ENCODE peak calls at places on chromosomes 13 and 19, in seven cellular contexts. N is A673, S is adrenal gland, H is colonic mucosa, L is fibroblast of lung, Q is body of pancreas, F is PC-9. M is an unnamed sample. For H3K4me1, the result is how much of the 10 kb centered on the place peaks cover.

GRCh38 chr13:73230714-73231113 is 171.9 kb downstream of the KLF5 start:
- DNase-seq in N (no peak), S (no peak), H (no peak), L (no peak), Q (no peak), F (no peak), M (no peak)

GRCh38 chr19:29843180-29844051 is 31.6 kb downstream of the CCNE1 start:
- DNase-seq in N (no peak), S (peak), H (peak), L (no peak), Q (no peak), F (no peak), M (no peak)

GRCh38 chr13:79631260-79631659 is 150.3 kb downstream of the NDFIP2 start:
- DNase-seq in N (peak), S (peak), H (no peak), L (peak), Q (no peak), F (peak), M (no peak)

GRCh38 chr19:55146078-55146647 is 2.8 kb downstream of the TNNT1 start:
- DNase-seq in N (peak), S (no peak), H (peak), L (no peak), Q (no peak), F (peak), M (no peak)

GRCh38 chr19:13622727-13623126 is 116.4 kb upstream of the CACNA1A start:
- DNase-seq in N (no peak), S (no peak), H (no peak), L (no peak), Q (no peak), F (no peak), M (no peak)

GRCh38 chr13:41848435-41849255 is 112.3 kb downstream of the VWA8 start:
- DNase-seq in N (no peak), S (no peak), H (no peak), L (peak), Q (no peak), F (no peak), M (no peak)

GRCh38 chr13:42424182-42424581 is 149.8 kb upstream of the TNFSF11 start:
- DNase-seq in N (no peak), S (no peak), H (no peak), L (no peak), Q (no peak), F (no peak), M (no peak)

GRCh38 chr13:99979453-99980200 is 2.0 kb upstream of the ZIC2 start:
- DNase-seq in N (peak), S (no peak), H (peak), L (no peak), Q (no peak), F (peak), M (no peak)

GRCh38 chr19:54478677-54479266 is 5.7 kb upstream of the CDC42EP5 start:
- DNase-seq in N (peak), S (no peak), H (no peak), L (peak), Q (peak), F (peak), M (no peak)

GRCh38 chr13:65855276-65855675 is 1374.9 kb downstream of the PCDH9 start:
- DNase-seq in N (no peak), S (no peak), H (no peak), L (no peak), Q (no peak), F (no peak), M (no peak)

GRCh38 chr13:51645154-51645650 is 60.9 kb downstream of the WDFY2 start:
- DNase-seq in N (peak), S (no peak), H (no peak), L (peak), Q (no peak), F (peak), M (peak)

GRCh38 chr13:100547805-100548204 is 40.8 kb downstream of the GGACT start:
- DNase-seq in N (no peak), S (no peak), H (no peak), L (no peak), Q (peak), F (no peak), M (no peak)

GRCh38 chr13:45512148-45512498 is 47.4 kb downstream of the COG3 start:
- DNase-seq in N (no peak), S (no peak), H (no peak), L (peak), Q (no peak), F (no peak), M (no peak)

GRCh38 chr19:16266586-16266942 is 58.1 kb upstream of the KLF2 start:
- DNase-seq in N (no peak), S (no peak), H (no peak), L (no peak), Q (no peak), F (no peak), M (no peak)

GRCh38 chr19:49210901-49211451 is 53.4 kb downstream of the TRPM4 start:
- DNase-seq in N (no peak), S (no peak), H (no peak), L (no peak), Q (no peak), F (no peak), M (no peak)

GRCh38 chr13:45385320-45385719 is 32.9 kb downstream of the SLC25A30 start:
- DNase-seq in N (no peak), S (no peak), H (no peak), L (no peak), Q (no peak), F (no peak), M (no peak)

GRCh38 chr13:65504213-65504612 is 1725.9 kb downstream of the PCDH9 start:
- DNase-seq in N (no peak), S (no peak), H (no peak), L (no peak), Q (no peak), F (no peak), M (no peak)

GRCh38 chr13:71867101-71867814 is at the start of gene DACH1:
- DNase-seq in N (peak), S (peak), H (peak), L (peak), Q (peak), F (no peak), M (peak)

GRCh38 chr19:11626252-11626651 is 29.0 kb downstream of the ZNF627 start:
- DNase-seq in N (no peak), S (peak), H (no peak), L (no peak), Q (no peak), F (no peak), M (no peak)

GRCh38 chr19:40523322-40524047 is 53.2 kb upstream of the SHKBP1 start:
- DNase-seq in N (peak), S (peak), H (peak), L (peak), Q (peak), F (peak), M (peak)

GRCh38 chr13:82477436-82477835 is 1404.8 kb downstream of the SLITRK1 start:
- DNase-seq in N (no peak), S (no peak), H (no peak), L (peak), Q (no peak), F (no peak), M (no peak)

GRCh38 chr19:35031072-35031881 is 1.0 kb downstream of the SCN1B start:
- DNase-seq in N (peak), S (no peak), H (no peak), L (peak), Q (no peak), F (no peak), M (no peak)

GRCh38 chr13:23467048-23467931 is 33.8 kb upstream of the SACS start:
- DNase-seq in N (no peak), S (no peak), H (no peak), L (no peak), Q (no peak), F (no peak), M (no peak)

GRCh38 chr19:47719047-47719885 is 6.0 kb downstream of the EHD2 start:
- DNase-seq in N (peak), S (peak), H (peak), L (peak), Q (peak), F (no peak), M (peak)

GRCh38 chr19:49004133-49004532 is 10.4 kb downstream of the RUVBL2 start:
- DNase-seq in N (no peak), S (no peak), H (no peak), L (no peak), Q (no peak), F (no peak), M (no peak)

GRCh38 chr19:18428837-18429674 is 8.9 kb downstream of the ISYNA1 start:
- DNase-seq in N (peak), S (peak), H (peak), L (peak), Q (peak), F (no peak), M (no peak)

GRCh38 chr19:33819496-33819874 is 22.8 kb downstream of the KCTD15 start:
- DNase-seq in N (no peak), S (no peak), H (no peak), L (no peak), Q (no peak), F (no peak), M (no peak)

GRCh38 chr19:7869910-7870511 is 4.2 kb downstream of the PRR36 start:
- DNase-seq in N (peak), S (peak), H (peak), L (no peak), Q (peak), F (peak), M (no peak)

GRCh38 chr13:23321534-23322241 is 111.8 kb downstream of the SACS start:
- DNase-seq in N (no peak), S (peak), H (no peak), L (peak), Q (peak), F (no peak), M (no peak)

GRCh38 chr19:11201791-11202190 is 4.4 kb upstream of the KANK2 start:
- DNase-seq in N (no peak), S (no peak), H (no peak), L (no peak), Q (no peak), F (no peak), M (no peak)

GRCh38 chr19:29017788-29018187 is 195.2 kb downstream of the UQCRFS1 start:
- DNase-seq in N (no peak), S (no peak), H (no peak), L (no peak), Q (no peak), F (no peak), M (no peak)

GRCh38 chr13:48154671-48155070 is 59.8 kb upstream of the MED4 start:
- DNase-seq in N (no peak), S (no peak), H (no peak), L (no peak), Q (no peak), F (no peak), M (no peak)
- H3K4me1 ChIP-seq in N (under half), S (under half), H (under half), L (under half), Q (under half), F (under half), M (under half)

DNA sequence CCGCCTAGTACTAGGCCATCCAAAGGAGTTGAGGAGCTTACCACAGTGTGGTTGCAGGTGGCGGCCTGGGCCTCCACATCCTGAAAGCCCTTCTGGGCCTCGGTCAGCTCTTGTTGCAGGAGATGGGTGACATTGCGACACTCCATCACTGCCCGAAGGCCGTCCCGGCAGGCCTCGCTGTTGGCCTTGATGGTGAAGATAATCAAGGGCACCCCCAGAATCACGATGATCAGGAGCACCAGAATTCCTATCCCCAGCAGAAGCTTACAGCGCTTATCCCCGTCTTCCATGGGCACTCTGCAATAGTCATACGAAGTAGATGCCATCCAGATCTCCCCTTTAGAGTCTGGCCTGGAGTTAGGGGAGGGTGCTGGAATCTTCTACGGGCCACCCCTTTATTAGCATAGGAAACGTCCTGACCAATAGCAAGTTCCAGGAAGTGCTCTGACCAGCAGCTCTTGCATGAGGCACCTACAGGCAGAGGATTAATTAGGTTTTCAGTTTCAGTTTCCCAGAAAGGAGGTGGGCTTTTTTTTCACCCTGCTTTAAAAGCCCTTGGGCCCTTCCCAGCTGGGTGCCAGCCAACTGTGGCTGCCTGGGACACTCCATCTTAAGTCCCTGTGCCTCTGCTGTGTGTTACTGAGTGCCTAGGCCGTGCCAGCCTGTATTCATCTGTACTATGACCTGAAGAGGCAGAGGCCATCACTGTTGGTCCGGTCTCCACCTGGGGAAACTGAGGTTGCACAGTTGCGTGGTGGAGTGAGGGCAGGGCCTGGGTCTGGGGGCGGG is at the start of gene BST2:
- DNase-seq in N (peak), S (peak), H (peak), L (peak), Q (peak), F (peak), M (peak)
- H3K4me3 ChIP-seq in N (no peak), S (peak), H (peak), L (no peak), Q (no peak), F (no peak), M (peak)

GRCh38 chr13:26502826-26503225 is 54.7 kb upstream of the WASF3 start:
- DNase-seq in N (peak), S (no peak), H (no peak), L (peak), Q (no peak), F (no peak), M (no peak)
- TF ChIP-seq CTCF in N (no peak), S (no peak), H (no peak), L (peak), Q (no peak), F (no peak), M (no peak)

GRCh38 chr13:114145722-114146121 is 13.3 kb upstream of the RASA3 start:
- DNase-seq in N (no peak), S (no peak), H (no peak), L (no peak), Q (peak), F (no peak), M (no peak)
- H3K4me1 ChIP-seq in N (under half), S (under half), H (under half), L (under half), Q (half or more), F (under half), M (under half)

DNA sequence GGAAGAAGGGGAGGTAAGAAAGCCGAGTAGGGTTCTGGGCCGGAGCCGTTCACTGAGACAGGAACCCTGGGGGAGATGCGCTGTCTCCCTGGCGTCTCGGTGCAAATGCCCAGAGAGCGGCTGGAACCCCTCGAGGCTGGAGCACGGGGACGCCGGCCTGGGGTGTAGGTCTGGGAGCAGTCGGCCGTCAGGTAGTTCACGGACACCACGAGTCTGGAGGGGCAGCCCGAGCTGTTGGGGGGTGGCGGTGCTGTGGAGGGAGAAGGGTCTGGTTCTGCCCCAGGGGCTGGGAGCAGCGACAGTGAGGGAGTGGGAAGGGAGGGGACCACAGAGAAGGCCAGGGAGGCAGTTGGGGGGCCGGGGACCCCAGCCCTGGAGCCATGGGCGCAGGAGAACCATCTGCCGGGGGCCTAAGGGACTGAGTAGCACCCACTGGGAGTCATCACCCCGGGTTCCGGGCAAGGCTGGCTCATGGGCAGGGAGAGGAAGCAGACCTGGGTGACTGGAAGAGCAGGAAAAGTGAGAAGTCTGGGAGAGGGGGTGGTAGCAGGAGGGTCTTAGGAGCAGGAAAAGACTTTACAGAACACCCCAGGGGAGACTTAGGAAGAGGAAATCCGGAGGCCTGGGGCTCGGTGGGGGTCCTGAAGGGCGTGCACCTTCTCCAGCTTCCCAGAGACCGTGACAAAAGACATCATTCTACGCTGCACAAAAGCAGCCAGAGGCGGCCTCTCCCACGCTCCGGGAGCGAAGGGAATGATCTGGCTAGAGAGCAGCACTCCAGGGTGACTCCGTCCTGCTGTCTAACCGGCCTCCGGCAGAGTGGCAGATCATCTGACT is 173.1 kb upstream of the SOX1 start:
- DNase-seq in N (peak), S (no peak), H (no peak), L (no peak), Q (no peak), F (no peak), M (no peak)
- H3K4me3 ChIP-seq in N (peak), S (no peak), H (no peak), L (no peak), Q (no peak), F (no peak), M (no peak)

DNA sequence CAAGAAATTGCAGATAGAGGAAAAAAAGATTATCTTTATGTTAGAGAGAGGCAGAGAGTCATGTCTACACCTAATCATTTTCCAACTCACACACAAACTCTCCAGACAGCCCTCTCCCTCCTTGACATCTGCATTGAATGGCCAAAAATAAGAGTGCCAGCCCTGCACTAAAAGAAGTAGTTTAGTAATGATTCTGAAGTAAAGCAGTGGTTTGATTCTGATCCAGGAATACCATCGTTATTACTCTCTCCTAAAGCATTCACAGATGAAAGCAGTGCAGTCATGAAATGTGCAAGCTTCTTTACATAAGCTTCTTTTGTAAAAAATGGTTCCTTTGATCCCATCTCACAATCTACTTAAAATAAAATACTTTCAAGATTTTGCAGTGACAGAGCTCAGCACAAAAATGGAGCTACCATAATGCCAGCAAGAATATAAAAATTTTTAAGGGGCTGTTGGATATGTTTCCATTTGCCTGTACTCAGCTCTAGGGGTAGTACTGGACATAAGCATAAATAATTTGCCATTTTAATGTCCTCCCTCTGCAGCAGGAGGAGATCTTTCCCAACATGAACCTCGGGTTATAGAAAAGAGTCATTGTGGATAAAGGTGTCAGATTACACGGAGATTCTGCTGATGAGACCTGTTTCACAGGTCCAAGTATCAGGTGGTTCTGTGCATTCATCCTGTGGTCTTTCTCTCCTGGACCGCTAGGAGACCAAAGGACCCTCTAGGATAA is 406.3 kb downstream of the DCT start:
- DNase-seq in N (no peak), S (no peak), H (no peak), L (peak), Q (no peak), F (no peak), M (no peak)
- TF ChIP-seq CTCF in N (no peak), S (no peak), H (no peak), L (peak), Q (no peak), F (no peak), M (no peak)